ENCODE peak calls at places on chromosomes 12 and 14, in seven cellular contexts. W is A549; E is activated T-cell treated with anti-CD3 and anti-CD28 coated beads, Interleukin-2, amount 50 U/mL, for 72 hours; S is COR-L47; B is Ammon's horn; P is RWPE1; O is mucosa of gallbladder. U is an unnamed sample.

GRCh38 chr12:104720346-104721064 is 237.6 kb downstream of the SLC41A2 start:
- DNase-seq in S (no peak), B (peak; percentile 44), E (peak; percentile 67), P (no peak), O (peak; percentile 45), W (no peak), U (no peak)

GRCh38 chr12:95646781-95647184 is 95.5 kb upstream of the USP44 start:
- DNase-seq in B (no peak), O (no peak), S (no peak), E (no peak), P (no peak), W (no peak), U (no peak)

GRCh38 chr12:21992823-21993222 is 51.6 kb upstream of the ABCC9 start:
- DNase-seq in S (no peak), E (no peak), B (no peak), O (no peak), W (no peak), P (no peak), U (no peak)

GRCh38 chr12:110046451-110047187 is 1.7 kb downstream of the C12orf76 start:
- DNase-seq in O (no peak), S (no peak), B (no peak), E (no peak), P (no peak), W (no peak), U (no peak)

GRCh38 chr12:70692681-70693288 is 55.6 kb upstream of the PTPRB start:
- DNase-seq in P (peak; percentile 36), B (no peak), E (no peak), W (peak; percentile 17), S (peak; percentile 15), O (no peak), U (no peak)

GRCh38 chr14:91911474-91912032 is 35.9 kb downstream of the FBLN5 start:
- DNase-seq in O (peak; percentile 38), W (peak; percentile 56), E (peak; percentile 47), S (peak; percentile 62), P (peak; percentile 54), B (peak; percentile 72), U (no peak)

GRCh38 chr14:102215071-102215470 is 75.4 kb downstream of the WDR20 start:
- DNase-seq in W (no peak), E (no peak), S (no peak), O (peak; percentile 33), B (peak; percentile 92), P (no peak), U (no peak)

GRCh38 chr12:80937391-80938238 is at the start of gene LIN7A:
- DNase-seq in E (no peak), S (peak; percentile 54), B (peak; percentile 57), W (peak; percentile 12), O (peak; percentile 44), P (no peak), U (no peak)

GRCh38 chr14:96727980-96728717 is 69.0 kb upstream of the VRK1 start:
- DNase-seq in E (no peak), P (no peak), O (no peak), W (no peak), B (no peak), S (no peak), U (no peak)

GRCh38 chr12:17666641-17667324 is 423.2 kb downstream of the RERGL start:
- DNase-seq in B (no peak), W (no peak), E (no peak), P (no peak), O (no peak), S (no peak), U (no peak)

GRCh38 chr14:78029471-78030372 is 140.5 kb upstream of the NRXN3 start:
- DNase-seq in O (no peak), P (no peak), W (no peak), E (no peak), S (peak; percentile 95), B (peak; percentile 50), U (no peak)

GRCh38 chr12:93317227-93317626 is 60.5 kb upstream of the NUDT4 start:
- DNase-seq in E (no peak), S (no peak), P (no peak), O (peak; percentile 20), B (no peak), W (no peak), U (no peak)

GRCh38 chr14:101929946-101930345 is 34.4 kb upstream of the DYNC1H1 start:
- DNase-seq in E (no peak), O (no peak), S (no peak), W (no peak), P (no peak), B (no peak), U (no peak)

GRCh38 chr12:128365831-128366231 is 98.9 kb downstream of the TMEM132C start:
- DNase-seq in B (peak; percentile 76), P (no peak), W (no peak), E (no peak), S (no peak), O (peak; percentile 13), U (no peak)

GRCh38 chr14:89507521-89507920 is 90.5 kb upstream of the FOXN3 start:
- DNase-seq in P (peak; percentile 83), B (no peak), S (no peak), E (no peak), W (no peak), O (no peak), U (no peak)

GRCh38 chr14:105477659-105478623 is 3.3 kb downstream of the CRIP2 start:
- DNase-seq in O (no peak), W (no peak), B (no peak), S (no peak), P (no peak), E (no peak), U (no peak)

GRCh38 chr12:109625131-109625559 is 51.6 kb downstream of the MVK start:
- DNase-seq in O (no peak), S (no peak), B (peak; percentile 97), W (peak; percentile 71), P (peak; percentile 20), E (no peak), U (peak; percentile 69)

GRCh38 chr12:104957388-104958008 is 592 bp downstream of the SLC41A2 start:
- DNase-seq in E (peak; percentile 54), P (no peak), O (no peak), S (peak; percentile 12), B (peak; percentile 40), W (peak; percentile 57), U (peak; percentile 14)

GRCh38 chr14:61322011-61322798 is 826 bp downstream of the PRKCH start:
- DNase-seq in W (peak; percentile 6), P (peak; percentile 52), O (peak; percentile 56), B (no peak), E (no peak), S (no peak), U (no peak)

GRCh38 chr14:100534528-100535286 is 52.5 kb downstream of the BEGAIN start:
- DNase-seq in P (no peak), S (no peak), E (no peak), B (no peak), O (peak; percentile 9), W (no peak), U (no peak)

GRCh38 chr14:103020271-103020910 is 37.0 kb downstream of the CDC42BPB start:
- DNase-seq in P (no peak), W (no peak), S (no peak), O (no peak), B (no peak), E (no peak), U (no peak)

GRCh38 chr14:68794130-68794855 is 1.4 kb upstream of the ZFP36L1 start:
- DNase-seq in O (peak; percentile 88), P (peak; percentile 81), E (peak; percentile 86), S (no peak), W (no peak), B (peak; percentile 62), U (no peak)

GRCh38 chr12:46524778-46525177 is 152.2 kb upstream of the SLC38A2 start:
- DNase-seq in O (peak; percentile 87), B (no peak), P (no peak), W (no peak), E (no peak), S (no peak), U (no peak)

U was measured in cerebellar nuclear complex.